ENCODE peak calls at places on chromosomes 3 and 15, in ten cellular contexts. R is dorsolateral prefrontal cortex, J is bronchial epithelial cell, B is endodermal cell, L is AG04450, D is omental fat pad, Y is GM20000, I is WTC11, P is GM12865, X is AG10803. A is an unnamed sample.

GRCh38 chr15:92797168-92798052 is 102.7 kb upstream of the CHD2 start:
- DNase-seq in J (peak; percentile 85), D (no peak), P (peak; percentile 83), X (peak; percentile 78), B (peak; percentile 61), Y (peak; percentile 62), L (peak; percentile 48), R (no peak), I (no peak), A (no peak)

GRCh38 chr3:158127250-158128219 is 17.6 kb downstream of the RSRC1 start:
- DNase-seq in B (no peak), I (no peak), X (peak; percentile 5), Y (no peak), J (peak; percentile 79), R (no peak), D (no peak), P (peak; percentile 52), L (no peak), A (no peak)

GRCh38 chr3:196979545-196979944 is 10.9 kb upstream of the PIGZ start:
- DNase-seq in X (peak; percentile 69), J (no peak), Y (no peak), I (no peak), R (no peak), B (peak; percentile 32), D (peak; percentile 76), P (no peak), L (no peak), A (no peak)

GRCh38 chr3:196634224-196634623 is 5.3 kb upstream of the NRROS start:
- DNase-seq in L (no peak), R (no peak), J (no peak), I (no peak), Y (peak; percentile 47), P (peak; percentile 57), X (no peak), B (no peak), D (no peak), A (peak; percentile 28)

GRCh38 chr15:96273317-96274086 is 57.0 kb upstream of the NR2F2 start:
- DNase-seq in L (peak; percentile 95), X (peak; percentile 90), J (peak; percentile 100), R (no peak), P (peak; percentile 28), D (no peak), B (no peak), I (no peak), Y (no peak), A (no peak)

GRCh38 chr15:94467034-94467433 is 235.7 kb downstream of the MCTP2 start:
- DNase-seq in X (no peak), L (no peak), B (no peak), R (no peak), D (no peak), Y (no peak), I (no peak), J (no peak), P (no peak), A (no peak)

GRCh38 chr15:42679285-42680141 is 57.4 kb downstream of the CDAN1 start:
- DNase-seq in X (no peak), B (no peak), Y (no peak), L (no peak), I (no peak), R (no peak), D (no peak), J (peak; percentile 95), P (no peak), A (no peak)

GRCh38 chr3:128749035-128749434 is 23.1 kb downstream of the RAB7A start:
- DNase-seq in J (no peak), D (no peak), P (no peak), R (no peak), I (no peak), L (no peak), X (no peak), B (no peak), Y (no peak), A (no peak)

GRCh38 chr3:24270204-24270671 is 224.4 kb downstream of the THRB start:
- DNase-seq in I (no peak), J (no peak), Y (no peak), L (no peak), X (peak; percentile 48), P (no peak), R (no peak), B (no peak), D (no peak), A (no peak)

DNA sequence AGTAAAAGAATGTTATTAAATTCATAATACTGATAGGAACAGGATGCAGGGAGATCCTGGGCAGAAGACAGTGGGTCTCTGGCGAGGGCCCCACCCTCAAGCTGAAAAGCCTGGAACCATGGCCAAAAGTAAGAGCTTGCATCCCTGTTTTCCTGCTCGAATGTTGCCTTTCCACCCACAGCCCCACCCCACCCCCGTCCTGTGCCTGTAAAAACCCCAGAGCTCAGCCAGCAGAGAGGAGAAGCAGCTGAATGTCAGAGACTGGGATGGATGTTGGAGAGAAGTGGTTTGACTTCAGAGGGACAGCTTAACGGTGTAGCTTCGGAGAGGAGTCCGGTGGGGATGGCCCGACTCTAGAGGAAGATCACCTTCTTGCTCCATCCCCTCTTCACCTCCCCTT is 207.9 kb downstream of the ROBO2 start:
- DNase-seq in D (no peak), R (no peak), J (no peak), P (no peak), I (no peak), B (no peak), Y (no peak), X (no peak), L (no peak), A (no peak)
- TF ChIP-seq CTCF in D (no peak), R (no peak), J (no peak), P (no peak), I (no peak), B (no peak), Y (no peak), X (no peak), L (no peak), A (no peak)

GRCh38 chr3:179745109-179745508 is 92.3 kb downstream of the USP13 start:
- DNase-seq in J (no peak), R (no peak), B (no peak), I (no peak), L (no peak), Y (no peak), X (no peak), P (no peak), D (no peak), A (no peak)

DNA sequence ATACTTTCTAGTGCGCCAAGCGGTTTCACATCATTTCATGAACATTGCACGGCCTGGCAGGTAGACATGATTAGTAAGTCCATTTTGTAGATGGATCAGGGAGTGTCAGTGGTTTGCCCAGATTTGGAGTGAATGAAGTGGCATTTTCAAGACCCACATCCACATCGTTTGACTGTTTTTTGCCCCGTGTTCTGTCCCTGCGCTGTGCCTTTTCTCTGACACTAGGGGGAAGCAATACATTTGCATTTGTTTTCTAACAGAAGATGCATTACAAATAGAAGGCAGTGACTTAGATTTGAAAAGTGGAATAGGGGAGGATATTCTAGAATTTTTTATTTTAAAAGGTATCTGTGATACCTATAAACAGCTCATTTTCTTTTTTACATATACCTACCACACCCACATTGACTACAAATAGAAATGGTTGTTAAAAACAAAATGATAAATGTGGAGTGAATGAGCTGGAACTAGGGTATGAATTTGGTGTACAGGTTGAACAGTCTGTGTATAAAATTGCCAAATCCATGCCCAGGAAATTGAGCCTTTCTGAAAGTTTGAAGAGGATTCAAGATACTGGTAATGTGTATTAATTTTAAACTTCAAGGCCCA is 98.0 kb downstream of the USP13 start:
- DNase-seq in B (no peak), P (peak; percentile 17), I (no peak), J (peak; percentile 21), D (no peak), L (no peak), Y (no peak), R (no peak), X (peak; percentile 21), A (no peak)
- TF ChIP-seq CTCF in B (peak; percentile 76), P (peak; percentile 39), I (no peak), J (peak; percentile 59), D (no peak), L (peak; percentile 75), Y (peak; percentile 30), R (peak; percentile 56), X (peak; percentile 79), A (no peak)

GRCh38 chr3:13288732-13289718 is 131.1 kb downstream of the NUP210 start:
- DNase-seq in J (no peak), P (no peak), R (peak; percentile 31), I (no peak), L (no peak), X (no peak), Y (no peak), B (no peak), D (no peak), A (no peak)

GRCh38 chr3:13289771-13290285 is 130.3 kb downstream of the NUP210 start:
- DNase-seq in P (no peak), X (no peak), Y (no peak), R (peak; percentile 25), D (no peak), J (no peak), L (no peak), I (no peak), B (no peak), A (no peak)

GRCh38 chr3:13285007-13285567 is 135.0 kb downstream of the NUP210 start:
- DNase-seq in X (no peak), B (no peak), R (peak; percentile 25), L (no peak), Y (no peak), I (no peak), D (no peak), J (no peak), P (no peak), A (no peak)

GRCh38 chr3:13287833-13288232 is 132.3 kb downstream of the NUP210 start:
- DNase-seq in J (no peak), Y (no peak), D (no peak), I (no peak), P (no peak), X (no peak), R (no peak), L (no peak), B (no peak), A (no peak)

GRCh38 chr3:13286873-13287272 is 133.2 kb downstream of the NUP210 start:
- DNase-seq in I (no peak), X (no peak), B (no peak), Y (no peak), D (no peak), P (no peak), R (no peak), L (no peak), J (no peak), A (no peak)
- TF ChIP-seq CTCF in I (no peak), X (no peak), B (no peak), Y (no peak), D (no peak), P (no peak), R (no peak), L (no peak), J (no peak), A (no peak)

DNA sequence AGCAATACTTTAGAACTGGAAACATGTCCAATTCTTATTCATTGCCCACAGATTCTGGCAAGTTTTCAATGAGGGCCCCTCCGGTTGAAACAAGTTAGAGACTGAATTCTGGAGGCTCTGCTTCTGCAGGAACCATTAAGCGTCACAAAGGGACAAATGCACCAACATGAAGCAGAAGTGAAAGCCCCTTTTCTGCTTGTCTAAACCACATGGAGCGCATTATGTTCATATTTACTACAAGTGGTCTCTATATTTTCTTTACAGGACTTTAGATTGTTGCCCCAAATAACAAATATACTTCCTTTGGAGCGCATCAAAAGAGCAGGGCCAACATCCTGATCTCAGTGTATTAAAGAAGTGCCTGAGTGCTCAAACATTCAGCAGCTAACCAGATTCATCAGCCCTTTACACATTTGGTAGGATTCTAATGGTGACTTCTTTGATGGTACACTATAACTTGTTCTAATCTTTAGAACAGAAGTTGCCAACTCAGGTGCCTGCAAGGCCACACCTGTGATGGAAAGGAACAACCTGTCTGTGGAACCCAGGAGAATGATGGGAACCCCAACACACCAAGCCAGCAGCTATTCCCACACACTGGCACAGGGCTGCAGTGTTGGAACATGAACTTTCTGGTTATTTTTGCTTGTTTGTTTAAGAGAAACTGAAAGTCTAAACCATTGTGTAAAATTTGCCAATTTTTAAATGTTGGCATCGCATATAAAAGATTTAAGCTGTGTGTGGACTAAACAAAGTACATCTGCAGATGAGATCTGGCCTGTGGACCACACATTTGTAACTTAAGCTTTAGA is 243.2 kb downstream of the SLC9A9 start:
- DNase-seq in Y (peak; percentile 25), L (no peak), X (no peak), B (no peak), J (no peak), D (no peak), I (no peak), R (no peak), P (peak; percentile 50), A (no peak)
- TF ChIP-seq CTCF in Y (no peak), L (no peak), X (no peak), B (no peak), J (no peak), D (no peak), I (no peak), R (no peak), P (no peak), A (no peak)